ENCODE peak calls at places on chromosomes 5 and 9, in four cellular contexts. J is PC-3, W is GM12878, N is fibroblast of lung. S is an unnamed sample.

GRCh38 chr9:94623253-94623652 is 16.1 kb downstream of the FBP1 start:
- DNase-seq in J (no peak), W (no peak), N (peak; percentile 11), S (peak; percentile 70)

GRCh38 chr9:34072868-34073590 is 24.3 kb upstream of the UBAP2 start:
- DNase-seq in J (peak; percentile 84), W (no peak), N (peak; percentile 88), S (no peak)

GRCh38 chr5:11139471-11139870 is 378.4 kb upstream of the DAP start:
- DNase-seq in J (peak; percentile 24), W (no peak), N (peak; percentile 67), S (no peak)

GRCh38 chr9:94645901-94646300 is 6.6 kb upstream of the FBP1 start:
- DNase-seq in J (no peak), W (no peak), N (no peak), S (no peak)

GRCh38 chr9:124502711-124503702 is 4.2 kb downstream of the NR5A1 start:
- DNase-seq in J (no peak), W (no peak), N (no peak), S (peak; percentile 64)

GRCh38 chr9:108784998-108785397 is 70.8 kb downstream of the ACTL7B start:
- DNase-seq in J (no peak), W (no peak), N (peak; percentile 65), S (no peak)

GRCh38 chr5:5492087-5492933 is 69.8 kb downstream of the ICE1 start:
- DNase-seq in J (peak; percentile 72), W (peak; percentile 25), N (peak; percentile 47), S (peak; percentile 69)

GRCh38 chr5:79069488-79070001 is at the start of the genes BHMT2 and DMGDH:
- DNase-seq in J (no peak), W (no peak), N (peak; percentile 68), S (no peak)

GRCh38 chr5:32991416-32991805 is 280.3 kb downstream of the NPR3 start:
- DNase-seq in J (no peak), W (no peak), N (no peak), S (no peak)

GRCh38 chr9:9862412-9862811 is 750.4 kb downstream of the PTPRD start:
- DNase-seq in J (no peak), W (no peak), N (no peak), S (no peak)

GRCh38 chr5:154829589-154830218 is 20.7 kb downstream of the FAXDC2 start:
- DNase-seq in J (peak; percentile 90), W (no peak), N (peak; percentile 38), S (no peak)

GRCh38 chr5:116544542-116545241 is 29.9 kb downstream of the SEMA6A start:
- DNase-seq in J (no peak), W (no peak), N (no peak), S (no peak)

GRCh38 chr5:135038829-135039525 is 4.9 kb upstream of the PITX1 start:
- DNase-seq in J (no peak), W (no peak), N (no peak), S (peak; percentile 46)

GRCh38 chr9:76302947-76303550 is 91.2 kb downstream of the RFK start:
- DNase-seq in J (peak; percentile 39), W (no peak), N (peak; percentile 47), S (peak; percentile 71)

GRCh38 chr5:35855221-35855620 is 1.5 kb upstream of the IL7R start:
- DNase-seq in J (peak; percentile 48), W (no peak), N (no peak), S (no peak)

GRCh38 chr9:75976549-75976948 is 86.1 kb downstream of the PCSK5 start:
- DNase-seq in J (no peak), W (no peak), N (no peak), S (no peak)

GRCh38 chr9:76512826-76513225 is 53.8 kb downstream of the GCNT1 start:
- DNase-seq in J (no peak), W (no peak), N (peak; percentile 83), S (no peak)

GRCh38 chr5:175621971-175622370 is 35.9 kb upstream of the HRH2 start:
- DNase-seq in J (no peak), W (no peak), N (no peak), S (no peak)

GRCh38 chr5:32753051-32753450 is 41.9 kb downstream of the NPR3 start:
- DNase-seq in J (no peak), W (no peak), N (peak; percentile 66), S (no peak)

GRCh38 chr5:61362796-61363364 is 30.8 kb downstream of the ZSWIM6 start:
- DNase-seq in J (no peak), W (no peak), N (peak; percentile 21), S (peak; percentile 34)

GRCh38 chr5:43040287-43041098 is at the start of gene ANXA2R:
- DNase-seq in J (peak; percentile 100), W (no peak), N (peak; percentile 98), S (peak; percentile 94)

GRCh38 chr9:19116391-19116790 is 10.9 kb downstream of the PLIN2 start:
- DNase-seq in J (peak; percentile 35), W (no peak), N (peak; percentile 82), S (no peak)

GRCh38 chr5:141413540-141414069 is 818 bp downstream of the PCDHGA10 start:
- DNase-seq in J (no peak), W (no peak), N (no peak), S (no peak)

GRCh38 chr5:141412853-141413539 is at the start of gene PCDHGA10:
- DNase-seq in J (no peak), W (peak; percentile 27), N (peak; percentile 65), S (peak; percentile 57)

GRCh38 chr5:141411575-141411974 is 1.2 kb upstream of the PCDHGA10 start:
- DNase-seq in J (no peak), W (no peak), N (no peak), S (no peak)

DNA sequence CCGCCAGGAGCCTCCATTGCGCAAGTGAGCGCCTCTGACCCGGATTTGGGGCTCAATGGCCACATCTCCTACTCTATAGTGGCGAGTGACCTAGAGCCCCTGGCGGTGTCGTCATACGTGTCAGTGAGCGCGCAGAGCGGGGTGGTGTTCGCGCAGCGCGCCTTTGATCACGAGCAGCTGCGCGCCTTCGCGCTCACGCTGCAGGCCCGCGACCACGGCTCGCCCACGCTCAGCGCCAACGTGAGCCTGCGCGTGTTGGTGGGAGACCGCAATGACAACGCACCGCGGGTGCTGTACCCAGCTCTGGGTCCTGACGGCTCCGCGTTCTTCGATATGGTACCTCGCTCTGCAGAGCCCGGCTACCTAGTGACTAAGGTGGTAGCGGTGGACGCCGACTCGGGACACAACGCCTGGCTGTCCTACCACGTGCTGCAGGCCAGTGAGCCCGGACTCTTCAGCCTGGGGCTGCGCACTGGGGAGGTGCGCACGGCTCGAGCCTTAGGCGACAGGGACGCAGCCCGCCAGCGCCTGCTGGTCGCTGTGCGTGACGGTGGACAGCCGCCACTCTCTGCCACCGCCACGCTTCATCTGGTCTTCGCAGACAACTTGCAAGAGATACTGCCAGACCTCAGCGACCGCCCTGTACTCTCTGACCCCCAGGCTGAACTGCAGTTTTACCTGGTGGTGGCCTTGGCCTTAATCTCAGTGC is 1.9 kb downstream of the PCDHGB6 start:
- DNase-seq in J (no peak), W (no peak), N (no peak), S (no peak)
- H2AFZ ChIP-seq in J (no peak overlapping the region), W (no peak overlapping the region), N (no peak overlapping the region), S (no peak overlapping the region)

GRCh38 chr5:2750026-2750757 is 1.3 kb downstream of the IRX2 start:
- DNase-seq in J (no peak), W (no peak), N (no peak), S (peak; percentile 78)
- H3K4me3 ChIP-seq in J (peak overlapping the region; percentile 71), W (no peak overlapping the region), N (peak overlapping the region; percentile 56), S (peak overlapping the region; percentile 69)

GRCh38 chr9:110129460-110129859 is 78.5 kb downstream of the C9orf152 start:
- DNase-seq in J (no peak), W (no peak), N (no peak), S (no peak)
- H3K79me2 ChIP-seq in J (peaks cover 74% of the 10 kb centered on the region), W (peaks cover 94% of the 10 kb centered on the region), N (peaks cover 97% of the 10 kb centered on the region), S (peaks cover 13% of the 10 kb centered on the region)

DNA sequence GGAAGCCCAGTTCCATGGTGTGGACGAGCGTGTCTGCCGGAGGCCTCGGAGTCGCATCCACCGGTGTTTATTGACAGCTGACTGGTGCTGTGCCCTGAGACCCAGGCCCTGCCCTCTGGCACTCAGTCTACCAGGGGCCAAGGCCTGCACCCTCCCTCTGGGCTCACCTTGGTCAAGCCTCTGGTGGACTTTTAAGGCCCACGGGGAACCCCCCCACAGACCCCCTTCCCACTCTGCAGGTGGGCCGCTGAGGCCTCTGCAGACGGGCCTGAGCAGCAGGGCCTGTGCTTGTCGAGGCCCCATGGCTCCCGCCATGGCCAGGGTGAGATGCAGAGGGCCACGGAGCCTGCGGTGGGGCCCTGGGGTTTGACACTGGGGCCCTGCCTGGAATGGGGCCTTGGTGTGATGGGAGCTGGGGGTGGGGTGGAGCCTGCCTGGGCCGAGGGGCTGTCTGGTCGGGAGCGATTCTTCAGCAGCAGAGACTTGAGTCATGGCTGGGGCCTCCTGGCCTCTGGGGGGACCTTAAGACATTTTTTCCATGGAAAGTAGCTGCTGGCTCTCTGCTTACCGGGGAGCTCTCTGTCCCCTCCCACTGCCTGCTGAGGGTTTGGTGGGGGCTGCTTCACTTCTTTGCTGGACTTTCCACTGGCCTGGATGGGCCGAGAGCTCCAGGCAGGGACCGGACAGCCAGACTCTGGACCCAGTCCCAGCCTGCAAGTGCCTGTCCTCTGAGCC is 132.0 kb downstream of the RXRA start:
- DNase-seq in J (no peak), W (no peak), N (peak; percentile 76), S (no peak)
- H2AFZ ChIP-seq in J (no peak overlapping the region), W (no peak overlapping the region), N (no peak overlapping the region), S (no peak overlapping the region)

GRCh38 chr9:93100265-93100636 is 4.2 kb downstream of the CARD19 start:
- DNase-seq in J (no peak), W (no peak), N (no peak), S (no peak)

GRCh38 chr9:93096811-93097382 is 880 bp downstream of the CARD19 start:
- DNase-seq in J (no peak), W (no peak), N (no peak), S (no peak)

GRCh38 chr9:93097496-93098205 is 1.6 kb downstream of the CARD19 start:
- DNase-seq in J (peak; percentile 9), W (no peak), N (no peak), S (no peak)

GRCh38 chr9:93098236-93098946 is 2.4 kb downstream of the CARD19 start:
- DNase-seq in J (peak; percentile 95), W (no peak), N (peak; percentile 99), S (no peak)

DNA sequence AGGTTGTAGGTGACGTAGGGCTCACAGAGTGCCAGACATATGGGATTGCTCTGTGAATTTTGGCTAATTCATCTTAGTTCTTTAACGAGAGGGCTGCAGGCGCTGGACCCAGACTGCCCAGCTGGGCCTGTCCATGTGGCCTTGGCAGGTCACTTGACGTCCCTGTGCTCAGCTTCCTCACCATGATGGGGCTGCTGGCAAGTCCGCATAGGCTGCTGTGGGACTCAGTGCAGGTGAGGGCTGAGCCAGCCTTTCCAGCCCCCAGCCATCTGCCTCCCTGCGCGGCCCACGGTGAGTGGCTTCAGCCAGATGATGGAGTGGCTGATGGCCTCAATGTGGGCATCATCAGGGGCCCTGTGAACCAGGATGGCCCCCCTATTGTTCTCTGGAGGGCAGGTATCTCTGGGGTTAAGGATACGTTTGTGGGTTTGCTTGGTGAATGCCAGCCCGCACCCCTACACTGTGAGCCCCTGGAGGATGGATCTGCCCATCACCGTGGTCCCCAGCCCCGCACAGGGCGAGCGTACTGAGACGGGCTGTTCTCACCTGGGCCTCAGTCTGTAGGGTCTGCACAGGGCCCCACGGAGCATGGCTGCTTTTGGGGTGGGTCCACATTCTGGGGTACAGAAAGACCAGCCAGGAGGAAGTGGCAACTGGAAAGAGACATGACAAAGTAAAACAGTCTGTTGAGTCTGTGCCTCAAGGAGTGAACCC is 3.7 kb downstream of the CARD19 start:
- DNase-seq in J (no peak), W (no peak), N (no peak), S (no peak)
- H3K4me3 ChIP-seq in J (no peak overlapping the region), W (no peak overlapping the region), N (peak overlapping the region; percentile 20), S (no peak overlapping the region)

GRCh38 chr9:2602704-2603116 is 18.9 kb upstream of the VLDLR start:
- DNase-seq in J (no peak), W (peak; percentile 49), N (no peak), S (no peak)
- H3K79me2 ChIP-seq in J (no peaks in the 10 kb centered on the region), W (no peaks in the 10 kb centered on the region), N (no peaks in the 10 kb centered on the region), S (no peaks in the 10 kb centered on the region)